ENCODE peak calls at places on chromosomes 12 and 14, in ten cellular contexts. I is heart right ventricle, T is brain microvascular endothelial cell, V is testis, S is foreskin fibroblast, B is HFF-Myc, K is mammary epithelial cell, O is AG10803, A is astrocyte of the spinal cord, J is astrocyte of the cerebellum. F is an unnamed sample.

GRCh38 chr12:63764481-63764880 is 15.2 kb upstream of the RXYLT1 start:
- DNase-seq in I (no peak), T (no peak), V (no peak), S (peak), B (no peak), K (no peak), O (no peak), A (no peak), J (no peak), F (no peak)

GRCh38 chr14:38505221-38506095 is 249.6 kb upstream of the CLEC14A start:
- DNase-seq in I (no peak), T (no peak), V (no peak), S (peak), B (no peak), K (no peak), O (peak), A (no peak), J (no peak), F (peak)

GRCh38 chr12:1758887-1759286 is 61.5 kb upstream of the LRTM2 start:
- DNase-seq in I (no peak), T (no peak), V (no peak), S (peak), B (no peak), K (no peak), O (no peak), A (peak), J (no peak), F (no peak)

GRCh38 chr14:92760524-92760805 is 12.0 kb upstream of the LGMN start:
- DNase-seq in I (no peak), T (no peak), V (no peak), S (no peak), B (no peak), K (no peak), O (no peak), A (no peak), J (no peak), F (no peak)

GRCh38 chr14:35333347-35333730 is 41.2 kb downstream of the PSMA6 start:
- DNase-seq in I (no peak), T (no peak), V (no peak), S (no peak), B (no peak), K (no peak), O (no peak), A (no peak), J (no peak), F (no peak)

GRCh38 chr14:25406818-25407217 is 356.9 kb upstream of the STXBP6 start:
- DNase-seq in I (no peak), T (peak), V (peak), S (peak), B (no peak), K (peak), O (peak), A (no peak), J (no peak), F (no peak)

GRCh38 chr12:44372259-44372658 is 503.9 kb downstream of the NELL2 start:
- DNase-seq in I (no peak), T (no peak), V (no peak), S (peak), B (no peak), K (peak), O (no peak), A (peak), J (no peak), F (peak)

GRCh38 chr12:118743896-118744700 is 237.2 kb upstream of the SRRM4 start:
- DNase-seq in I (no peak), T (no peak), V (no peak), S (no peak), B (no peak), K (no peak), O (no peak), A (no peak), J (no peak), F (no peak)

GRCh38 chr12:19234991-19235876 is 105.7 kb downstream of the PLEKHA5 start:
- DNase-seq in I (no peak), T (peak), V (no peak), S (peak), B (no peak), K (peak), O (peak), A (peak), J (no peak), F (no peak)
- H3K4me3 ChIP-seq in I (no peak), T (no peak), V (no peak), S (no peak), B (no peak), K (no peak), O (no peak), A (no peak), J (no peak), F (no peak)

GRCh38 chr14:28681681-28682080 is 84.9 kb upstream of the FOXG1 start:
- DNase-seq in I (no peak), T (no peak), V (no peak), S (no peak), B (no peak), K (no peak), O (no peak), A (no peak), J (no peak), F (no peak)
- TF ChIP-seq CTCF in I (no peak), T (no peak), V (no peak), S (no peak), B (no peak), K (no peak), O (no peak), A (no peak), J (no peak), F (no peak)

GRCh38 chr14:105023791-105024480 is 3.1 kb upstream of the CDCA4 start:
- DNase-seq in I (no peak), T (peak), V (no peak), S (peak), B (no peak), K (peak), O (peak), A (peak), J (peak), F (no peak)

GRCh38 chr14:105020815-105021655 is at the start of gene CDCA4:
- DNase-seq in I (peak), T (peak), V (peak), S (peak), B (peak), K (peak), O (peak), A (peak), J (peak), F (no peak)

GRCh38 chr14:105022276-105022670 is 1.4 kb upstream of the CDCA4 start:
- DNase-seq in I (no peak), T (no peak), V (no peak), S (no peak), B (no peak), K (no peak), O (no peak), A (no peak), J (no peak), F (no peak)

GRCh38 chr14:105021656-105022275 is 883 bp upstream of the CDCA4 start:
- DNase-seq in I (no peak), T (no peak), V (peak), S (peak), B (no peak), K (peak), O (peak), A (no peak), J (no peak), F (no peak)

DNA sequence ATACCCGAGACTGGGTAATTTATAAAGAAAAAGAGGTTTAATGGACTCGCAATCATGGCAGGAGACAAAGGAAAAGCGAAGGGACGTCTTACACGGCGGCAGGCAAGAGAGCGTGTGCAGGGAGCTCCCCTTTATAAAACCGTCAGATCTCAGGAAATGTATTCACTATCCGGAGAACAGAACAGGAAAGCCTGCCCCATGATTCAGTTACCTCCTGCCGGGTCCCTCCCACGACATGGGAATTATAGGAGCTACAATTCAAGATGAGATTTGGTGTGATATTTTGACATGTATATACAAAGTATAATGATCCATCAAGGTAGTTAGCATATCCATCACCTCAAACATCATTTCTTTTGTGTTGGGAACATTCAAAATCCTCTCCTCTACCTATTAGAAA is 2.3 kb upstream of the CDCA4 start:
- DNase-seq in I (no peak), T (peak), V (no peak), S (no peak), B (no peak), K (no peak), O (no peak), A (peak), J (no peak), F (no peak)
- H3K4me3 ChIP-seq in I (no peak), T (no peak), V (no peak), S (no peak), B (no peak), K (no peak), O (no peak), A (no peak), J (no peak), F (no peak)

GRCh38 chr12:98955284-98955683 is 310.2 kb downstream of the APAF1 start:
- DNase-seq in I (no peak), T (peak), V (no peak), S (no peak), B (no peak), K (peak), O (peak), A (peak), J (no peak), F (no peak)
- TF ChIP-seq CTCF in I (no peak), T (peak), V (no peak), S (no peak), B (peak), K (peak), O (peak), A (peak), J (peak), F (peak)

GRCh38 chr12:12979151-12979550 is 20.9 kb downstream of the HEBP1 start:
- DNase-seq in I (no peak), T (peak), V (no peak), S (no peak), B (no peak), K (no peak), O (no peak), A (no peak), J (no peak), F (peak)
- H3K4me3 ChIP-seq in I (no peak), T (no peak), V (no peak), S (no peak), B (no peak), K (no peak), O (no peak), A (no peak), J (no peak), F (no peak)

GRCh38 chr12:11650697-11651281 is 1.3 kb downstream of the ETV6 start:
- DNase-seq in I (no peak), T (peak), V (peak), S (peak), B (no peak), K (peak), O (peak), A (peak), J (no peak), F (no peak)
- TF ChIP-seq CTCF in I (no peak), T (no peak), V (no peak), S (no peak), B (no peak), K (no peak), O (no peak), A (no peak), J (no peak), F (no peak)

F was measured in AG04449.